ENCODE peak calls at places on chromosomes 2 and 18, in eight cellular contexts. A is B cell, G is nephron progenitor cell, X is heart left ventricle, C is MCF 10A, Q is cardiac fibroblast, Y is lower lobe of right lung, V is WERI-Rb-1. K is an unnamed sample.

GRCh38 chr18:79528846-79529245 is 133.1 kb downstream of the NFATC1 start:
- DNase-seq in Q (peak), A (peak), V (peak), C (peak), G (peak), X (peak), Y (peak), K (peak)

GRCh38 chr2:227881866-227882517 is 10.6 kb downstream of the DAW1 start:
- DNase-seq in Q (peak), G (no peak), X (no peak), C (peak), Y (no peak), A (no peak), V (no peak), K (no peak)

GRCh38 chr2:15665067-15665942 is 73.6 kb downstream of the DDX1 start:
- DNase-seq in X (no peak), A (no peak), Y (no peak), G (no peak), C (no peak), V (peak), Q (no peak), K (no peak)

GRCh38 chr2:207434903-207435302 is 94.9 kb upstream of the CREB1 start:
- DNase-seq in G (no peak), X (no peak), C (no peak), Y (no peak), A (no peak), V (no peak), Q (no peak), K (no peak)

GRCh38 chr2:68653538-68653982 is 10.2 kb downstream of the PROKR1 start:
- DNase-seq in C (peak), X (no peak), A (no peak), Q (peak), Y (no peak), G (no peak), V (no peak), K (peak)

GRCh38 chr2:121128741-121129659 is 156.0 kb downstream of the TFCP2L1 start:
- DNase-seq in X (no peak), Q (peak), A (no peak), C (no peak), V (peak), G (peak), Y (peak), K (no peak)

GRCh38 chr2:130391058-130391871 is 35.4 kb downstream of the PTPN18 start:
- DNase-seq in G (peak), C (peak), V (peak), Y (peak), X (peak), Q (peak), A (peak), K (peak)

GRCh38 chr2:239400000-239400831 is 604 bp downstream of the HDAC4 start:
- DNase-seq in A (no peak), G (peak), Q (no peak), C (peak), V (no peak), X (no peak), Y (no peak), K (no peak)

GRCh38 chr2:117019357-117019756 is 795.1 kb upstream of the DDX18 start:
- DNase-seq in A (no peak), C (no peak), G (no peak), X (no peak), V (no peak), Q (no peak), Y (no peak), K (no peak)

GRCh38 chr2:180991361-180991760 is 11.0 kb downstream of the UBE2E3 start:
- DNase-seq in C (no peak), Y (no peak), Q (no peak), X (no peak), A (no peak), G (no peak), V (no peak), K (no peak)

GRCh38 chr2:177161741-177162440 is 50.7 kb upstream of the HNRNPA3 start:
- DNase-seq in C (peak), G (no peak), X (no peak), Q (peak), Y (no peak), V (peak), A (no peak), K (no peak)

GRCh38 chr2:98869868-98870267 is 66.2 kb downstream of the CRACDL start:
- DNase-seq in C (peak), A (no peak), Y (peak), G (no peak), V (no peak), X (no peak), Q (no peak), K (no peak)

GRCh38 chr2:34705556-34706247 is 1106.6 kb upstream of the FAM98A start:
- DNase-seq in G (no peak), C (no peak), V (no peak), X (no peak), Q (no peak), A (no peak), Y (no peak), K (no peak)

GRCh38 chr2:208491648-208492047 is 85.1 kb downstream of the PTH2R start:
- DNase-seq in V (no peak), X (no peak), A (no peak), C (no peak), Q (no peak), G (no peak), Y (no peak), K (no peak)

GRCh38 chr18:78717766-78718150 is 261.9 kb upstream of the SALL3 start:
- DNase-seq in Q (no peak), V (no peak), A (no peak), Y (no peak), G (no peak), C (no peak), X (no peak), K (no peak)

GRCh38 chr18:905948-906415 is 1.3 kb downstream of the ADCYAP1 start:
- DNase-seq in G (peak), A (no peak), Y (no peak), V (no peak), C (no peak), Q (no peak), X (no peak), K (no peak)

GRCh38 chr2:182767578-182767977 is 51.5 kb downstream of the DNAJC10 start:
- DNase-seq in G (no peak), X (no peak), Q (peak), V (no peak), C (peak), Y (no peak), A (no peak), K (no peak)

GRCh38 chr2:99279969-99280695 is 20.9 kb downstream of the LYG1 start:
- DNase-seq in Y (no peak), V (no peak), G (no peak), C (no peak), X (no peak), A (no peak), Q (no peak), K (no peak)

GRCh38 chr2:43161650-43162542 is 64.5 kb downstream of the ZFP36L2 start:
- DNase-seq in X (no peak), Y (no peak), G (no peak), V (no peak), A (no peak), Q (no peak), C (no peak), K (no peak)

GRCh38 chr2:43163365-43163715 is 63.1 kb downstream of the ZFP36L2 start:
- DNase-seq in V (no peak), G (no peak), A (no peak), X (no peak), Y (no peak), Q (no peak), C (no peak), K (no peak)

GRCh38 chr2:43164686-43165085 is 61.7 kb downstream of the ZFP36L2 start:
- DNase-seq in X (no peak), C (no peak), G (no peak), V (no peak), A (no peak), Y (no peak), Q (no peak), K (no peak)

GRCh38 chr2:43168016-43168369 is 58.4 kb downstream of the ZFP36L2 start:
- DNase-seq in X (no peak), A (no peak), C (no peak), Y (no peak), V (no peak), Q (no peak), G (no peak), K (no peak)

DNA sequence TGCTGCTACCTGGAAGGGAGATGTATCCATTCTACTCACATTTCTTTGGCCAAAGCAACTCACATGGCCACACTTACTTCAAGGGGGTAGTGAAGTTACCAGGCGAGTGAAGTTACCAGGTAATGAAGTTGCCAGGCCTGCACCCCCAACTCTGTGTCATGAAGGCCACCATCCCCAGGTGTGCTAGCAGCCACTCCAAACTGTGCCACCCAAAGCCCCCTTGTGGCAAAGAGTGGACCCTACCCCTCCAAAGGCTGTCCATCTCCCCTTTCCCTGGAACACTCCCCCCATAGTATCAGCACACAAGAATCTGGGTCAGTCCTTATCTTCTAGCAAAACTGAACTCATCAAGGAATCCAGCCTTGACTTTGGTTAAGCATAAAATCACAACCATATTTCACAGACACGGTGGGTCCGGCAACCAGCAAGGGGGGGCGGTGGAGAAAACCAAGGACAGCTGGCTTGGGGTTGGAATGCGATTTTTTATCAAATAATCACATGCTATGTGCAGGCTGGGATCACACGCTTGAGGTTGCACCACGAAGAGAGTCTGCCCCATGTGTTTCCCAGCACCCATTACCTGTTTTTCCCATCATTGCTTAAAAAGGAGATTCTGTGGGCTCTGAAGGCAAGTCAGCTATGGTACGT is 60.9 kb downstream of the ZFP36L2 start:
- DNase-seq in V (peak), G (no peak), C (no peak), Q (no peak), Y (no peak), A (no peak), X (no peak), K (no peak)
- TF ChIP-seq CTCF in V (peak), G (peak), C (no peak), Q (peak), Y (no peak), A (no peak), X (no peak), K (no peak)

GRCh38 chr2:236317938-236318396 is 53.8 kb upstream of the ASB18 start:
- DNase-seq in V (no peak), X (peak), G (no peak), C (no peak), Y (peak), A (no peak), Q (no peak), K (no peak)

GRCh38 chr2:236318401-236318800 is 54.2 kb upstream of the ASB18 start:
- DNase-seq in Y (no peak), V (no peak), G (no peak), X (no peak), Q (no peak), A (no peak), C (no peak), K (no peak)

GRCh38 chr2:236321430-236321829 is 57.2 kb upstream of the ASB18 start:
- DNase-seq in A (no peak), Y (no peak), X (no peak), G (no peak), V (no peak), Q (no peak), C (no peak), K (no peak)

GRCh38 chr2:236319036-236319435 is 54.8 kb upstream of the ASB18 start:
- DNase-seq in V (no peak), Q (no peak), X (no peak), C (peak), Y (no peak), G (no peak), A (no peak), K (no peak)
- TF ChIP-seq CTCF in V (peak), Q (no peak), X (no peak), C (no peak), Y (no peak), G (no peak), A (no peak), K (peak)

GRCh38 chr2:235232474-235233435 is 261.1 kb upstream of the AGAP1 start:
- DNase-seq in C (no peak), Q (no peak), V (peak), X (no peak), G (no peak), A (no peak), Y (no peak), K (no peak)

GRCh38 chr2:235238537-235238936 is 255.3 kb upstream of the AGAP1 start:
- DNase-seq in Q (peak), X (peak), G (no peak), Y (peak), V (no peak), C (peak), A (no peak), K (no peak)

GRCh38 chr2:235230809-235231601 is 262.8 kb upstream of the AGAP1 start:
- DNase-seq in A (no peak), Q (peak), G (no peak), X (no peak), Y (no peak), V (no peak), C (peak), K (no peak)

GRCh38 chr2:235235977-235236767 is 257.7 kb upstream of the AGAP1 start:
- DNase-seq in A (no peak), G (no peak), Q (peak), V (no peak), C (no peak), X (no peak), Y (no peak), K (no peak)

GRCh38 chr2:235234711-235235110 is 259.1 kb upstream of the AGAP1 start:
- DNase-seq in A (no peak), C (no peak), V (no peak), G (no peak), Q (peak), X (no peak), Y (no peak), K (no peak)
- TF ChIP-seq CTCF in A (no peak), C (no peak), V (no peak), G (no peak), Q (no peak), X (no peak), Y (no peak), K (no peak)

DNA sequence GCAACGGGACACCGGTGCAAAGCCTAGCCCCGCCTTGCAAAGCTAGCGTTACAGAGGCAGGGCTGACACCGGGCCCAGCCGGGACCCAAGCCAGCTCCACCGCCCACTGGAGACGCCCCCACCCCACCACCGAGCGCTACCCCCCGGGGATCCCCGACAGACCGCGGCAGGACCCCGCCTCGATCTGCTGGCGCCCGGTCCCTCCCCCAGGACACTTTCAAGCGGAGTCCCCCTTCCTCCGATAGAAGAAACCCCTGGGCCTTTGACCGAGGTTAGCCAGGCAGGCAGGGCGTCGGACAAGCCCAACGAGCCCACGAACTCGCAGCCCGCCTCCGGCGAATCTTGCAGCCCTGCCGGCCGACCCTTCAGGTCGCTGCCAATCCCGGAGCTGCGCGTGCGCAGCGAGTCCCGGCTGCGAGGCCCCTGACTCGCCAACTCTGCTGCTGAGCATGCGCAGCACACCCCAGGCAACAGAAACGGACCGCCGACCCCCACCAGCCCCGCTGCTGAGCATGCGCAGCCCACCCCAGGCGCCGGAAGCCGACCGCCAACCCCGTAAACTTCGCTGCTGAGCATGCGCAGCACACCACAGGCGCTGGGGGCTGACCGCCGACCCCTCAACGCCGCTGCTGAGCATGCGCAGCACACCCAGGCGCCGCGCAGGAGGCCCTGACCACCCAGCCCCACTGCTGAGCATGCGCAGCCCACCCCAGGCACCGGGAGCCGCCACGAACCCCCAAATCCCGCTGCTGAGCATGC is 656 bp downstream of the ADI1 start:
- DNase-seq in A (peak), Y (peak), C (peak), Q (peak), V (peak), X (peak), G (peak), K (peak)
- TF ChIP-seq CTCF in A (no peak), Y (no peak), C (no peak), Q (no peak), V (no peak), X (no peak), G (no peak), K (no peak)

GRCh38 chr2:53211201-53211774 is 556.3 kb upstream of the CHAC2 start:
- DNase-seq in C (no peak), A (no peak), G (no peak), Q (no peak), X (no peak), Y (no peak), V (no peak), K (no peak)

GRCh38 chr2:53208815-53209214 is 558.8 kb upstream of the CHAC2 start:
- DNase-seq in A (no peak), V (no peak), Q (no peak), X (no peak), C (no peak), G (no peak), Y (no peak), K (no peak)

GRCh38 chr2:53209679-53210473 is 557.7 kb upstream of the CHAC2 start:
- DNase-seq in A (no peak), Y (no peak), G (no peak), V (no peak), C (no peak), X (no peak), Q (no peak), K (no peak)

DNA sequence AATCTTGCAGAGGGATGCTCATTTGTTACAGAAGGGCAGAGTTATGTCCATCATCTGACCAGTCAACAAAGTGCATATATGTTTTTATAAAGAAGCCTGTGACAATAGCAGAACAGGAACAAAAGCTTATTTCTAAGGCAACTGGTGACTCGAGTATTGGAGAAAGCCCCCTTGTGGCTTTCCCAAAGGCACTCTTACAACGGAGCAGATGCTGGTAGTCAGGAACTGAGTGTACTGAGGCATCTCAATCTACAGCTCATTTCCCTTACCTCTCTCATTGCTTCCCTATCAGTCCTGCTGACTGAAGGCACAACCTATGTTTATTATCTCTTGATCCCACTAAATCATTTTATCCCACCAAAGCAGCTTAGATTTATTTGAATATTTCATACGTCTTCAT is 557.1 kb upstream of the CHAC2 start:
- DNase-seq in V (no peak), Y (no peak), Q (peak), X (no peak), A (no peak), C (no peak), G (no peak), K (no peak)
- TF ChIP-seq CTCF in V (peak), Y (no peak), Q (peak), X (no peak), A (no peak), C (no peak), G (no peak), K (no peak)

DNA sequence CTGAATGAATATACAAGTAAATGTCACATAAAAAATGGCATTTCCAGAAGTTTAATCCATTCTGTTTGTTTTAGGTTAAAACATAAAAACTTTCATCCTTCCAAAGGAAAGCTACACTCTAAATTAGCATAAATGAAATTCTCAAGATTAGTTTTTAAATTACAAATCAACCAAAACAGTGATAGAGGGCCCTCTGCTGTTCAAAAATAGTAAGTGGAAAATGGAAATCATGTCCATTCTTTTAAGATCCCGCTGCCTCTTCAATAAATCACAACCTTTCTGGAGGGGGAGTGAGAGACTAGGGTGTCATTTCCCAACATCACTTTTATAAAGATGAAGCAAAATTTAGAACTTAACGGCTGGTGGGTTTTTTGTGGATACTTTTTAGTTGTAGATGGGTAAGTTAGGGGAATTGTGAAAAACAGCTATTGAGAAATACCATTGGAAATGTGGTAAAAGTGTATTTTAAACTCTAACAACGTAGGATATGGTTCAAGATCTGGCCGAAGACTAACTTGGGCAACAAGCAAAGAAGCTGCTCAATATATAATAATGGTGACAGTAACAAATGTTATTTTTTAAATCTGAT is 1.7 kb downstream of the DNAH7 start:
- DNase-seq in Y (no peak), Q (peak), V (no peak), C (peak), A (peak), G (no peak), X (no peak), K (peak)
- TF ChIP-seq CTCF in Y (peak), Q (peak), V (no peak), C (peak), A (peak), G (peak), X (peak), K (peak)

GRCh38 chr2:108855194-108855593 is 68.6 kb downstream of the CCDC138 start:
- DNase-seq in V (no peak), X (no peak), Q (peak), G (no peak), Y (no peak), C (peak), A (no peak), K (no peak)
- TF ChIP-seq CTCF in V (no peak), X (peak), Q (no peak), G (no peak), Y (no peak), C (peak), A (peak), K (peak)

GRCh38 chr2:199490049-199490448 is 32.3 kb upstream of the SATB2 start:
- DNase-seq in Y (no peak), G (no peak), C (no peak), X (no peak), V (no peak), Q (no peak), A (no peak), K (no peak)

GRCh38 chr2:199485732-199486335 is 28.1 kb upstream of the SATB2 start:
- DNase-seq in A (no peak), C (peak), X (peak), G (peak), V (peak), Q (peak), Y (peak), K (no peak)

GRCh38 chr2:199480966-199481365 is 23.2 kb upstream of the SATB2 start:
- DNase-seq in V (no peak), X (no peak), A (no peak), C (no peak), Q (no peak), G (no peak), Y (no peak), K (no peak)

GRCh38 chr2:199488772-199489400 is 31.1 kb upstream of the SATB2 start:
- DNase-seq in Y (no peak), C (peak), V (peak), X (no peak), G (peak), A (peak), Q (peak), K (peak)

GRCh38 chr2:199484927-199485326 is 27.2 kb upstream of the SATB2 start:
- DNase-seq in Q (peak), Y (no peak), G (no peak), X (no peak), A (no peak), C (peak), V (peak), K (no peak)
- TF ChIP-seq CTCF in Q (peak), Y (no peak), G (no peak), X (no peak), A (no peak), C (peak), V (peak), K (no peak)